ENCODE peak calls at places on chromosomes 1 and 21, in six cellular contexts. F is cardiac muscle cell, X is AG10803, R is ovary, D is fibroblast of mammary gland, I is bronchial epithelial cell. S is an unnamed sample.

GRCh38 chr21:46613391-46613790 is 8.5 kb upstream of the S100B start:
- DNase-seq in F (no peak), D (no peak), R (no peak), X (no peak), I (peak), S (no peak)

GRCh38 chr1:181113061-181113695 is 24.7 kb downstream of the IER5 start:
- DNase-seq in F (peak), R (no peak), X (no peak), D (peak), I (peak), S (peak)

GRCh38 chr1:94236630-94237290 is 624 bp downstream of the ARHGAP29 start:
- DNase-seq in R (peak), D (peak), F (peak), X (peak), I (peak), S (peak)

GRCh38 chr1:73564294-73564693 is 633.7 kb downstream of the LRRIQ3 start:
- DNase-seq in X (no peak), F (no peak), I (peak), R (no peak), D (no peak), S (no peak)

GRCh38 chr1:29811247-29811646 is 574.9 kb downstream of the PTPRU start:
- DNase-seq in X (no peak), R (no peak), D (no peak), F (no peak), I (no peak), S (no peak)

GRCh38 chr1:58392083-58392482 is 154.4 kb downstream of the OMA1 start:
- DNase-seq in X (no peak), I (no peak), F (no peak), R (no peak), D (no peak), S (no peak)

GRCh38 chr1:83508485-83509151 is 490.3 kb downstream of the TTLL7 start:
- DNase-seq in D (peak), F (peak), R (no peak), X (peak), I (peak), S (peak)

GRCh38 chr1:242086093-242086492 is 87.2 kb upstream of the MAP1LC3C start:
- DNase-seq in I (no peak), F (no peak), R (no peak), X (no peak), D (no peak), S (no peak)

GRCh38 chr1:224387943-224388342 is 31.3 kb downstream of the CNIH4 start:
- DNase-seq in I (no peak), D (no peak), R (no peak), F (no peak), X (no peak), S (no peak)

GRCh38 chr1:153356392-153357075 is 1.1 kb upstream of the S100A9 start:
- DNase-seq in F (no peak), R (no peak), D (no peak), I (no peak), X (no peak), S (no peak)

GRCh38 chr1:153355445-153356071 is 2.1 kb upstream of the S100A9 start:
- DNase-seq in I (peak), D (peak), F (peak), R (no peak), X (peak), S (peak)

GRCh38 chr1:153352523-153352922 is 3.9 kb upstream of the PGLYRP4 start:
- DNase-seq in F (peak), R (peak), I (peak), X (peak), D (peak), S (peak)

GRCh38 chr1:153353226-153353947 is 4.3 kb upstream of the S100A9 start:
- DNase-seq in F (peak), X (no peak), D (peak), I (no peak), R (no peak), S (peak)

GRCh38 chr1:153354515-153355193 is 3.0 kb upstream of the S100A9 start:
- DNase-seq in I (no peak), R (no peak), X (no peak), F (no peak), D (no peak), S (no peak)
- TF ChIP-seq CTCF in I (peak), R (no peak), X (no peak), F (no peak), D (no peak), S (no peak)

DNA sequence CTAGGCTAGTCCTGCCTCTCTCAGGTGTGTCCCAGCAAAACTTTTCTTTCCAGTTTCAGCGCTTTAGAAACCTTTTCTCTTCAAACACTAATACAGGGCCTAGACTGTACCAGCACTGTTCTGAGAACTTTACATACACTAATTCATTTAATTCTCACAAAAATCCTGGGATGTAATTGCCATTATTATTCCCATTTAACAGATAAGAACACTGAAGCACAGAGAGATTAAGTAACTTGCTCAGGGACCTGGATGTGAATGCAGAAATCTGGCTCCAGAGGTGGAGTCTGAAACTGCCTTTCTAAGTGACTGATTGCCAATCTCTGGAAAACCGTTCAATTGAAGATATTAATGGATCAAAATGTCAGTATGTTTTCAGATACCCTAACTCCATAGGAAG is 849 bp upstream of the UCK2 start:
- DNase-seq in D (no peak), F (no peak), I (no peak), R (no peak), X (no peak), S (no peak)
- H3K4me3 ChIP-seq in D (no peak), F (peak), I (no peak), R (no peak), X (peak), S (peak)

GRCh38 chr1:75053207-75053606 is 81.0 kb upstream of the LHX8 start:
- DNase-seq in I (peak), X (no peak), F (no peak), D (no peak), R (no peak), S (no peak)
- TF ChIP-seq CTCF in I (no peak), X (peak), F (no peak), D (no peak), R (no peak), S (no peak)

GRCh38 chr1:147772540-147772939 is 12.1 kb upstream of the GJA5 start:
- DNase-seq in X (no peak), R (no peak), F (no peak), I (no peak), D (no peak), S (no peak)
- H3K4me3 ChIP-seq in X (no peak), R (no peak), F (no peak), I (no peak), D (no peak), S (no peak)

GRCh38 chr1:169340882-169341281 is 26.7 kb downstream of the NME7 start:
- DNase-seq in I (no peak), R (no peak), F (no peak), D (no peak), X (no peak), S (no peak)
- TF ChIP-seq CTCF in I (no peak), R (no peak), F (no peak), D (no peak), X (no peak), S (no peak)

GRCh38 chr1:31182352-31182751 is 57.3 kb downstream of the NKAIN1 start:
- DNase-seq in R (peak), D (peak), I (peak), F (peak), X (peak), S (peak)

GRCh38 chr1:31180338-31180737 is 59.3 kb downstream of the NKAIN1 start:
- DNase-seq in D (no peak), X (no peak), R (no peak), F (no peak), I (no peak), S (no peak)

GRCh38 chr1:31183927-31184554 is 55.6 kb downstream of the NKAIN1 start:
- DNase-seq in D (peak), F (peak), I (peak), R (peak), X (peak), S (peak)

GRCh38 chr1:31183126-31183525 is 56.6 kb downstream of the NKAIN1 start:
- DNase-seq in I (peak), X (no peak), F (no peak), D (no peak), R (no peak), S (no peak)

DNA sequence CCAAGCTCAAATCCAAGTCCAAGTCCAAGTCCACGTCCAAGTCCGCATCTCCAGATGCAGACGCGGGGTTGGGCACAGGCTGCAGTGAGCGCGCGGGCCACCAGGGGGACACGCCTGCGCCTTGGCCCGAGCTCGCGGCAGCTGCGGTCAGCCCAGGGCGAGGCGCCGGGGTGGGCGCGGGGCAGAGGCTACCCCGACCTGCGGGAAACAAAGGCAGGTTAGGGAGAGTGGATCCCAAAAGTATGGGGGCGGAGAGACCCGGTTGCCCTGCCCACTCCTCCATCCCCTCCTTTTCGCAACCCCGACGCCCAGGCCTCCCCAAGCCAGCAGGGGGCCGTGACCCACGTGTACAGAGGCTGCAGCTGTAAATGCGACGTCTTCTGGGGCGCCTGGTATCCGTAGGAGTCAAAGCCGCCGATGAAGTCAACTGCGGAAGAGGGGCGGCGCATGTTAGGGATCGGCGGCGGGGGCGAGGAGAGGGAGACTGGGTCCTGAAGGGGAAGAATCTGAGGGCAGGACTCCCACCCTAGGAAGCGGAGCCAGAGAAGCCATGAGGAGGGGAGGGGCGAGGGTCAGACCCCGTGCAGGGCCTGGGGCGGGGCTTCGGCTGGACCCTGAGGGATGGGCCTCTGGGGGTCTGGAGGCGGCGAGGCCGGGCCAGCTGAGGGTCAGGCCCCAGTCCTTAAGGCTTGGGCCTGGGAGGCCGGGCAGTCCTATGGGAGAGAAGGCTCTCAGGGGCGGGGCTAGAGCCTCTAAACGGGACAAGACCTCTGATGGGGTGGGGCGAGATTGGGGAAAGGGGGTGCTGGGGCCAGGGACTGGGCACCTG is 58.0 kb downstream of the NKAIN1 start:
- DNase-seq in R (peak), F (peak), I (no peak), X (peak), D (peak), S (peak)
- H3K4me3 ChIP-seq in R (no peak), F (no peak), I (peak), X (peak), D (no peak), S (peak)

GRCh38 chr1:178189814-178190213 is 95.9 kb downstream of the RASAL2 start:
- DNase-seq in D (peak), F (peak), I (peak), X (peak), R (no peak), S (peak)
- TF ChIP-seq CTCF in D (peak), F (peak), I (peak), X (peak), R (no peak), S (peak)

DNA sequence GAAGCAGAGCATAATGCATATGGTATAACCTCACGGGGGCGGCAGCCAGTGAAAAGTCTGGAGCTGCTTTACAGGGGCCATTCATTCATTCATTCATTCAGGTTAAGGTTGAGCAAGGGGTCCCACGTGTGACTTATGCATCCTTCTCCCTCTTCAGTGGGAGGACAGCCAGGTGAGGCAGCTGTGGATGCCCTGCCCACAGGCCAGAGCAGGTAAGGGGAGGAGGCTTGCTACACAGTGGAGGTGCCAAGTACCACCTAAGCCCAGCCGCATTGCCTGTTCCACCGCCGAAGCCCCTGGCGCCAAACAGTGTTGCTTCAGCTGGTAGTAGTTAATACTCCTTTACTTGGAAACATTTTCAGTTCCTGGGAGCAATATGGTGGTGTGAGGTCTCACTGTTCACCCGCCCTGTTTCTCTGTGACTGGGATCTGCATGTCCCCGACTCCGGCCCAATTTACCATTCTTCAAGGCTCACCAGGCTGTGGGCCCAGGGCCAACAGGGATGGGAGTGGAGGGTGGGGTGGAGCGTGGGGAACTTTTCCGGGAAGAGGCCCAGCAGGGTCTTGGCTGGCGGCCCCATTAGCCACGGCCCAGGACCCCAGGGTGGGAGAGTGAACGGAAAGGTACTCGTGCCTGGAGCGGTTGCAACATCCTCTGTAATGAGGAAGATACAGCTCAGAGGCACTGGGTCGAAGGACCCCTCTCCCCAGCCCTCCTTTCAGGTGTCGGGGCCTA is 722 bp upstream of the PODN start:
- DNase-seq in D (no peak), F (peak), X (peak), R (peak), I (no peak), S (no peak)
- H3K4me3 ChIP-seq in D (peak), F (peak), X (peak), R (peak), I (no peak), S (peak)